ENCODE peak calls at places on chromosomes 4 and X, in seven cellular contexts. One of them, this sample, is unnamed.

GRCh38 chr4:6095897-6096296 is 77.7 kb upstream of the C4orf50 start:
- DNase-seq in GM23248: no peak
- DNase-seq in testis: no peak
- DNase-seq in iPS-NIHi11: no peak
- DNase-seq in suprapubic skin: no peak
- DNase-seq in AG09309: no peak
- DNase-seq in OCI-LY7: no peak
- DNase-seq in this sample: no peak

GRCh38 chrX:21838937-21839333 is 482 bp upstream of the MBTPS2 start:
- DNase-seq in testis: no peak
- DNase-seq in GM23248: peak
- DNase-seq in iPS-NIHi11: no peak
- DNase-seq in AG09309: no peak
- DNase-seq in OCI-LY7: peak
- DNase-seq in suprapubic skin: no peak
- DNase-seq in this sample: no peak

GRCh38 chrX:147228153-147228552 is 413.6 kb upstream of the CXorf51A start:
- DNase-seq in iPS-NIHi11: no peak
- DNase-seq in OCI-LY7: no peak
- DNase-seq in GM23248: no peak
- DNase-seq in testis: no peak
- DNase-seq in AG09309: no peak
- DNase-seq in suprapubic skin: no peak
- DNase-seq in this sample: no peak

GRCh38 chrX:154516655-154517100 is 646 bp upstream of the FAM3A start:
- DNase-seq in testis: peak
- DNase-seq in AG09309: no peak
- DNase-seq in iPS-NIHi11: no peak
- DNase-seq in OCI-LY7: no peak
- DNase-seq in GM23248: peak
- DNase-seq in suprapubic skin: peak
- DNase-seq in this sample: no peak

GRCh38 chr4:83378426-83378825 is 43.8 kb upstream of the HPSE start:
- DNase-seq in iPS-NIHi11: no peak
- DNase-seq in OCI-LY7: peak
- DNase-seq in GM23248: no peak
- DNase-seq in suprapubic skin: no peak
- DNase-seq in AG09309: no peak
- DNase-seq in testis: no peak
- DNase-seq in this sample: no peak

GRCh38 chrX:53272808-53273337 is 8.5 kb downstream of the IQSEC2 start:
- DNase-seq in iPS-NIHi11: no peak
- DNase-seq in testis: no peak
- DNase-seq in AG09309: no peak
- DNase-seq in GM23248: no peak
- DNase-seq in suprapubic skin: no peak
- DNase-seq in OCI-LY7: no peak
- DNase-seq in this sample: no peak

GRCh38 chrX:99857455-99857854 is 552.6 kb downstream of the PCDH19 start:
- DNase-seq in AG09309: no peak
- DNase-seq in testis: no peak
- DNase-seq in suprapubic skin: no peak
- DNase-seq in iPS-NIHi11: peak
- DNase-seq in OCI-LY7: no peak
- DNase-seq in GM23248: no peak
- DNase-seq in this sample: no peak

GRCh38 chrX:8044861-8045434 is 117.7 kb upstream of the PNPLA4 start:
- DNase-seq in OCI-LY7: no peak
- DNase-seq in AG09309: no peak
- DNase-seq in GM23248: no peak
- DNase-seq in iPS-NIHi11: no peak
- DNase-seq in testis: peak
- DNase-seq in suprapubic skin: no peak
- DNase-seq in this sample: no peak

GRCh38 chr4:165330666-165331065 is 3.2 kb downstream of the MSMO1 start:
- DNase-seq in OCI-LY7: no peak
- DNase-seq in testis: no peak
- DNase-seq in GM23248: no peak
- DNase-seq in iPS-NIHi11: no peak
- DNase-seq in suprapubic skin: no peak
- DNase-seq in AG09309: no peak
- DNase-seq in this sample: no peak

GRCh38 chr4:66489783-66490452 is 819.6 kb upstream of the EPHA5 start:
- DNase-seq in GM23248: no peak
- DNase-seq in AG09309: peak
- DNase-seq in iPS-NIHi11: no peak
- DNase-seq in testis: no peak
- DNase-seq in suprapubic skin: no peak
- DNase-seq in OCI-LY7: no peak
- DNase-seq in this sample: no peak

GRCh38 chrX:19889582-19890342 is 2.4 kb upstream of the SH3KBP1 start:
- DNase-seq in testis: peak
- DNase-seq in iPS-NIHi11: no peak
- DNase-seq in GM23248: peak
- DNase-seq in OCI-LY7: no peak
- DNase-seq in AG09309: no peak
- DNase-seq in suprapubic skin: no peak
- DNase-seq in this sample: peak

GRCh38 chr4:124902111-124902510 is 189.6 kb upstream of the ANKRD50 start:
- DNase-seq in GM23248: no peak
- DNase-seq in suprapubic skin: no peak
- DNase-seq in OCI-LY7: no peak
- DNase-seq in iPS-NIHi11: no peak
- DNase-seq in testis: no peak
- DNase-seq in AG09309: no peak
- DNase-seq in this sample: no peak

GRCh38 chrX:153926863-153927685 is 1.0 kb upstream of the ARHGAP4 start:
- DNase-seq in testis: peak
- DNase-seq in OCI-LY7: peak
- DNase-seq in suprapubic skin: no peak
- DNase-seq in iPS-NIHi11: no peak
- DNase-seq in GM23248: peak
- DNase-seq in AG09309: no peak
- DNase-seq in this sample: no peak

GRCh38 chrX:137568741-137569469 is 3.0 kb downstream of the ZIC3 start:
- DNase-seq in testis: no peak
- DNase-seq in GM23248: peak
- DNase-seq in suprapubic skin: no peak
- DNase-seq in AG09309: no peak
- DNase-seq in iPS-NIHi11: no peak
- DNase-seq in OCI-LY7: no peak
- DNase-seq in this sample: no peak

GRCh38 chrX:39603291-39603690 is 494.5 kb downstream of the BCOR start:
- DNase-seq in suprapubic skin: no peak
- DNase-seq in iPS-NIHi11: no peak
- DNase-seq in GM23248: no peak
- DNase-seq in OCI-LY7: no peak
- DNase-seq in testis: no peak
- DNase-seq in AG09309: no peak
- DNase-seq in this sample: no peak

GRCh38 chr4:25813705-25814104 is 49.1 kb downstream of the SEL1L3 start:
- DNase-seq in suprapubic skin: no peak
- DNase-seq in testis: no peak
- DNase-seq in OCI-LY7: no peak
- DNase-seq in iPS-NIHi11: no peak
- DNase-seq in AG09309: no peak
- DNase-seq in GM23248: peak
- DNase-seq in this sample: no peak

GRCh38 chr4:77599378-77599777 is 6.2 kb upstream of the CXCL13 start:
- DNase-seq in suprapubic skin: no peak
- DNase-seq in testis: peak
- DNase-seq in iPS-NIHi11: peak
- DNase-seq in GM23248: peak
- DNase-seq in OCI-LY7: peak
- DNase-seq in AG09309: no peak
- DNase-seq in this sample: no peak

GRCh38 chrX:153407736-153408135 is 3.5 kb upstream of the ZFP92 start:
- DNase-seq in GM23248: no peak
- DNase-seq in OCI-LY7: no peak
- DNase-seq in iPS-NIHi11: no peak
- DNase-seq in testis: no peak
- DNase-seq in suprapubic skin: no peak
- DNase-seq in AG09309: no peak
- DNase-seq in this sample: no peak

GRCh38 chrX:29285670-29286069 is 698.4 kb downstream of the IL1RAPL1 start:
- DNase-seq in iPS-NIHi11: no peak
- DNase-seq in suprapubic skin: no peak
- DNase-seq in GM23248: no peak
- DNase-seq in AG09309: no peak
- DNase-seq in OCI-LY7: no peak
- DNase-seq in testis: no peak
- DNase-seq in this sample: no peak

GRCh38 chr4:48262926-48263325 is 6.7 kb downstream of the TEC start:
- DNase-seq in OCI-LY7: no peak
- DNase-seq in iPS-NIHi11: no peak
- DNase-seq in GM23248: no peak
- DNase-seq in suprapubic skin: no peak
- DNase-seq in testis: no peak
- DNase-seq in AG09309: no peak
- DNase-seq in this sample: no peak

GRCh38 chr4:978957-979701 is 5.8 kb upstream of the DGKQ start:
- DNase-seq in OCI-LY7: no peak
- DNase-seq in AG09309: no peak
- DNase-seq in GM23248: peak
- DNase-seq in testis: no peak
- DNase-seq in iPS-NIHi11: no peak
- DNase-seq in suprapubic skin: no peak
- DNase-seq in this sample: no peak

GRCh38 chr4:79917246-79917645 is 155.8 kb downstream of the ANTXR2 start:
- DNase-seq in iPS-NIHi11: peak
- DNase-seq in suprapubic skin: no peak
- DNase-seq in OCI-LY7: peak
- DNase-seq in testis: peak
- DNase-seq in GM23248: peak
- DNase-seq in AG09309: peak
- DNase-seq in this sample: no peak

GRCh38 chr4:142405021-142405991 is 440.8 kb downstream of the INPP4B start:
- DNase-seq in AG09309: peak
- DNase-seq in iPS-NIHi11: no peak
- DNase-seq in OCI-LY7: no peak
- DNase-seq in GM23248: peak
- DNase-seq in suprapubic skin: peak
- DNase-seq in testis: peak
- DNase-seq in this sample: peak